ENCODE peak calls at places on chromosome X, in six cellular contexts. N is Caco-2; Q is bronchial epithelial cell; A is effector memory CD4-positive, alpha-beta T cell; I is suprapubic skin; H is mucosa of descending colon. S is an unnamed sample. For H3K36me3, the result is how much of the 10 kb centered on the place peaks cover.

GRCh38 chrX:150770623-150771022 is 77.4 kb downstream of the MTMR1 start:
- DNase-seq in H (no peak), A (no peak), Q (no peak), N (no peak), I (no peak), S (no peak)

GRCh38 chrX:48971325-48972213 is at the start of gene KCND1:
- DNase-seq in H (peak), Q (peak), A (no peak), N (no peak), I (peak), S (no peak)

GRCh38 chrX:32532282-32532681 is 679.1 kb downstream of the DMD start:
- DNase-seq in A (no peak), Q (no peak), N (no peak), I (no peak), H (no peak), S (no peak)

GRCh38 chrX:31658360-31658759 is 586.5 kb upstream of the FTHL17 start:
- DNase-seq in A (no peak), N (no peak), H (no peak), Q (peak), I (no peak), S (no peak)

GRCh38 chrX:24002792-24003191 is 24.2 kb downstream of the KLHL15 start:
- DNase-seq in Q (no peak), A (no peak), H (no peak), I (no peak), N (no peak), S (no peak)

GRCh38 chrX:19867938-19868337 is 19.5 kb downstream of the SH3KBP1 start:
- DNase-seq in I (no peak), Q (no peak), H (no peak), A (no peak), N (no peak), S (no peak)

GRCh38 chrX:74422576-74423288 is 1.4 kb downstream of the SLC16A2 start:
- DNase-seq in Q (peak), N (no peak), H (peak), A (no peak), I (peak), S (no peak)

GRCh38 chrX:39766882-39767281 is 330.9 kb downstream of the BCOR start:
- DNase-seq in N (no peak), A (no peak), H (no peak), Q (no peak), I (no peak), S (no peak)

GRCh38 chrX:21993265-21993664 is 38.9 kb upstream of the PHEX start:
- DNase-seq in H (peak), A (no peak), N (no peak), I (no peak), Q (no peak), S (no peak)
- H3K36me3 ChIP-seq in H (under half), A (under half), N (under half), I (under half), Q (under half), S (under half)

GRCh38 chrX:3820170-3820569 is 106.7 kb upstream of the PRKX start:
- DNase-seq in Q (peak), I (no peak), A (no peak), H (no peak), N (no peak), S (no peak)
- H3K36me3 ChIP-seq in Q (under half), I (under half), A (under half), H (under half), N (under half), S (under half)

GRCh38 chrX:70128071-70128470 is 5.2 kb upstream of the IGBP1 start:
- DNase-seq in H (no peak), N (no peak), I (no peak), A (no peak), Q (no peak), S (no peak)
- H3K36me3 ChIP-seq in H (under half), N (under half), I (under half), A (under half), Q (under half), S (under half)

DNA sequence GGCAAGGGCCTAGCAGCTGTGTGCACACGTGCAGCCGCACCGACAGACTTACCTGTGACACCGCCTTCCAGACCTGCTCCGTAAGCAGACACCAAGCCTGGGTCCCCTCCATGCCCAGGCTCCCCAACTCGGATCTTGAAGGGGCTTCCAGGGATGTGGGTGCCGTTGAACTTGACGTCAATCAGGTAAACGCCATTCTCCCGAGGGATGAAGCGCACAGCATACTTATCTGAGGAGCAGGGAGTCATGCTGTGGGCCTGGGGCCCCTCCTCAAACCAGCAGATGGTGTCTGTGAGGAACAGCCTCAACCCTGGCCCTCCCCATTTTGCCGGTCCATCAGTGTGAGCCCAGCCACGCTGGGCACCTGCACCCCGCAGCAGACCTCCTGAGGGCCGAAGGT is 24.5 kb downstream of the FLNA start:
- DNase-seq in I (no peak), H (peak), Q (no peak), A (no peak), N (peak), S (no peak)
- H3K36me3 ChIP-seq in I (half or more), H (under half), Q (under half), A (half or more), N (under half), S (half or more)

S was measured in iPS DF 6.9.